ENCODE peak calls at places on chromosomes 5 and 9, in five cellular contexts. One of them, this sample, is unnamed.

GRCh38 chr9:132794730-132795380 is 83.2 kb downstream of the AK8 start:
- DNase-seq in Peyer's patch: no peak
- DNase-seq in tibial nerve: peak
- DNase-seq in T-helper 17 cell: no peak
- DNase-seq in NCI-H1092: no peak
- DNase-seq in this sample: no peak

GRCh38 chr9:13804532-13804931 is 509.4 kb downstream of the NFIB start:
- DNase-seq in Peyer's patch: no peak
- DNase-seq in tibial nerve: no peak
- DNase-seq in T-helper 17 cell: no peak
- DNase-seq in NCI-H1092: no peak
- DNase-seq in this sample: no peak

GRCh38 chr9:38408719-38409118 is 15.5 kb downstream of the IGFBPL1 start:
- DNase-seq in Peyer's patch: no peak
- DNase-seq in tibial nerve: no peak
- DNase-seq in T-helper 17 cell: no peak
- DNase-seq in NCI-H1092: no peak
- DNase-seq in this sample: no peak

GRCh38 chr9:123589666-123590239 is 233.8 kb downstream of the CRB2 start:
- DNase-seq in Peyer's patch: no peak
- DNase-seq in tibial nerve: no peak
- DNase-seq in T-helper 17 cell: no peak
- DNase-seq in NCI-H1092: no peak
- DNase-seq in this sample: no peak

GRCh38 chr9:134163374-134164196 is 779 bp downstream of the RNU6ATAC start:
- DNase-seq in Peyer's patch: peak
- DNase-seq in tibial nerve: no peak
- DNase-seq in T-helper 17 cell: peak
- DNase-seq in NCI-H1092: no peak
- DNase-seq in this sample: peak

GRCh38 chr5:34691326-34691725 is 35.2 kb downstream of the RAI14 start:
- DNase-seq in Peyer's patch: no peak
- DNase-seq in tibial nerve: no peak
- DNase-seq in T-helper 17 cell: no peak
- DNase-seq in NCI-H1092: no peak
- DNase-seq in this sample: no peak

GRCh38 chr9:87471746-87472145 is 25.9 kb upstream of the DAPK1 start:
- DNase-seq in Peyer's patch: no peak
- DNase-seq in tibial nerve: no peak
- DNase-seq in T-helper 17 cell: no peak
- DNase-seq in NCI-H1092: no peak
- DNase-seq in this sample: no peak

GRCh38 chr5:120936652-120937051 is 472.6 kb downstream of the PRR16 start:
- DNase-seq in Peyer's patch: no peak
- DNase-seq in tibial nerve: no peak
- DNase-seq in T-helper 17 cell: no peak
- DNase-seq in NCI-H1092: no peak
- DNase-seq in this sample: no peak

GRCh38 chr5:99900302-99900811 is 634.8 kb upstream of the FAM174A start:
- DNase-seq in Peyer's patch: no peak
- DNase-seq in tibial nerve: no peak
- DNase-seq in T-helper 17 cell: no peak
- DNase-seq in NCI-H1092: no peak
- DNase-seq in this sample: no peak

GRCh38 chr5:140141241-140141640 is 15.5 kb downstream of the IGIP start:
- DNase-seq in Peyer's patch: no peak
- DNase-seq in tibial nerve: peak
- DNase-seq in T-helper 17 cell: no peak
- DNase-seq in NCI-H1092: no peak
- DNase-seq in this sample: no peak

GRCh38 chr9:28808042-28808441 is 1234.8 kb upstream of the C9orf72 start:
- DNase-seq in Peyer's patch: no peak
- DNase-seq in tibial nerve: no peak
- DNase-seq in T-helper 17 cell: no peak
- DNase-seq in NCI-H1092: no peak
- DNase-seq in this sample: no peak

GRCh38 chr9:88280816-88281382 is 107.3 kb upstream of the SPIN1 start:
- DNase-seq in Peyer's patch: no peak
- DNase-seq in tibial nerve: no peak
- DNase-seq in T-helper 17 cell: no peak
- DNase-seq in NCI-H1092: no peak
- DNase-seq in this sample: no peak

GRCh38 chr9:134474058-134474370 is 147.8 kb downstream of the RXRA start:
- DNase-seq in Peyer's patch: no peak
- DNase-seq in tibial nerve: no peak
- DNase-seq in T-helper 17 cell: no peak
- DNase-seq in NCI-H1092: no peak
- DNase-seq in this sample: no peak

GRCh38 chr5:57082441-57083067 is 91.3 kb upstream of the GPBP1 start:
- DNase-seq in Peyer's patch: no peak
- DNase-seq in tibial nerve: no peak
- DNase-seq in T-helper 17 cell: no peak
- DNase-seq in NCI-H1092: no peak
- DNase-seq in this sample: no peak

GRCh38 chr9:114372971-114373591 is 14.7 kb downstream of the AKNA start:
- DNase-seq in Peyer's patch: peak
- DNase-seq in tibial nerve: no peak
- DNase-seq in T-helper 17 cell: peak
- DNase-seq in NCI-H1092: no peak
- DNase-seq in this sample: peak

GRCh38 chr5:78009937-78010527 is 233.9 kb upstream of the TBCA start:
- DNase-seq in Peyer's patch: no peak
- DNase-seq in tibial nerve: no peak
- DNase-seq in T-helper 17 cell: no peak
- DNase-seq in NCI-H1092: no peak
- DNase-seq in this sample: no peak

GRCh38 chr5:112957970-112958773 is 18.4 kb upstream of the DCP2 start:
- DNase-seq in Peyer's patch: no peak
- DNase-seq in tibial nerve: no peak
- DNase-seq in T-helper 17 cell: no peak
- DNase-seq in NCI-H1092: no peak
- DNase-seq in this sample: no peak

GRCh38 chr5:1294839-1295649 is at the start of gene TERT:
- DNase-seq in Peyer's patch: peak
- DNase-seq in tibial nerve: no peak
- DNase-seq in T-helper 17 cell: peak
- DNase-seq in NCI-H1092: no peak
- DNase-seq in this sample: peak

GRCh38 chr9:33467526-33467925 is 6.2 kb downstream of the NOL6 start:
- DNase-seq in Peyer's patch: no peak
- DNase-seq in tibial nerve: no peak
- DNase-seq in T-helper 17 cell: no peak
- DNase-seq in NCI-H1092: no peak
- DNase-seq in this sample: no peak

GRCh38 chr5:126987271-126987899 is 43.0 kb downstream of the MARCHF3 start:
- DNase-seq in Peyer's patch: no peak
- DNase-seq in tibial nerve: no peak
- DNase-seq in T-helper 17 cell: no peak
- DNase-seq in NCI-H1092: no peak
- DNase-seq in this sample: no peak

GRCh38 chr5:108634251-108634950 is 113.3 kb upstream of the FER start:
- DNase-seq in Peyer's patch: no peak
- DNase-seq in tibial nerve: no peak
- DNase-seq in T-helper 17 cell: no peak
- DNase-seq in NCI-H1092: no peak
- DNase-seq in this sample: no peak

GRCh38 chr5:124289122-124289521 is 457.3 kb downstream of the ZNF608 start:
- DNase-seq in Peyer's patch: no peak
- DNase-seq in tibial nerve: no peak
- DNase-seq in T-helper 17 cell: no peak
- DNase-seq in NCI-H1092: peak
- DNase-seq in this sample: no peak

GRCh38 chr5:2282034-2282690 is 399.4 kb upstream of the IRX4 start:
- DNase-seq in Peyer's patch: no peak
- DNase-seq in tibial nerve: no peak
- DNase-seq in T-helper 17 cell: no peak
- DNase-seq in NCI-H1092: no peak
- DNase-seq in this sample: no peak

GRCh38 chr5:31054436-31054835 is 139.1 kb upstream of the CDH6 start:
- DNase-seq in Peyer's patch: no peak
- DNase-seq in tibial nerve: no peak
- DNase-seq in T-helper 17 cell: no peak
- DNase-seq in NCI-H1092: no peak
- DNase-seq in this sample: no peak

GRCh38 chr9:7770102-7770501 is 29.5 kb downstream of the DMAC1 start:
- DNase-seq in Peyer's patch: no peak
- DNase-seq in tibial nerve: no peak
- DNase-seq in T-helper 17 cell: no peak
- DNase-seq in NCI-H1092: no peak
- DNase-seq in this sample: no peak

GRCh38 chr5:65263291-65263690 is 218.4 kb downstream of the ADAMTS6 start:
- DNase-seq in Peyer's patch: no peak
- DNase-seq in tibial nerve: no peak
- DNase-seq in T-helper 17 cell: no peak
- DNase-seq in NCI-H1092: no peak
- DNase-seq in this sample: no peak

This sample was measured in effector memory CD4-positive, alpha-beta T cell.